ENCODE peak calls at places on chromosome 10, in eight cellular contexts. D is cardiac muscle cell, W is transverse colon, Q is left ventricle myocardium inferior, A is ovary, H is OCI-LY7, B is neural progenitor cell, N is AG09309. K is an unnamed sample.

GRCh38 chr10:58590924-58591323 is 78.3 kb downstream of the BICC1 start:
- DNase-seq in D (no peak), W (no peak), Q (no peak), A (no peak), H (no peak), B (no peak), N (no peak), K (no peak)

GRCh38 chr10:5550621-5551530 is 26.1 kb downstream of the CALML3 start:
- DNase-seq in D (no peak), W (no peak), Q (peak), A (peak), H (no peak), B (no peak), N (no peak), K (peak)

GRCh38 chr10:19824397-19825342 is 8.4 kb downstream of the PLXDC2 start:
- DNase-seq in D (no peak), W (no peak), Q (no peak), A (no peak), H (no peak), B (peak), N (no peak), K (no peak)

GRCh38 chr10:11797847-11798633 is 25.1 kb upstream of the PROSER2 start:
- DNase-seq in D (no peak), W (no peak), Q (no peak), A (no peak), H (no peak), B (no peak), N (no peak), K (no peak)

GRCh38 chr10:100715445-100716385 is 29.7 kb upstream of the PAX2 start:
- DNase-seq in D (no peak), W (no peak), Q (no peak), A (no peak), H (no peak), B (peak), N (no peak), K (no peak)

GRCh38 chr10:3803295-3803883 is 18.4 kb upstream of the KLF6 start:
- DNase-seq in D (no peak), W (no peak), Q (no peak), A (no peak), H (no peak), B (no peak), N (no peak), K (no peak)

GRCh38 chr10:79286318-79286951 is 60.8 kb upstream of the PPIF start:
- DNase-seq in D (no peak), W (peak), Q (peak), A (peak), H (peak), B (no peak), N (no peak), K (peak)

GRCh38 chr10:117539903-117540639 is 2.5 kb upstream of the EMX2 start:
- DNase-seq in D (no peak), W (no peak), Q (no peak), A (no peak), H (no peak), B (peak), N (no peak), K (no peak)

GRCh38 chr10:408223-408622 is 273.0 kb downstream of the ZMYND11 start:
- DNase-seq in D (no peak), W (peak), Q (no peak), A (no peak), H (no peak), B (no peak), N (peak), K (no peak)

GRCh38 chr10:86162036-86162435 is 204.6 kb downstream of the GRID1 start:
- DNase-seq in D (no peak), W (no peak), Q (no peak), A (no peak), H (no peak), B (no peak), N (no peak), K (no peak)

GRCh38 chr10:78572565-78572964 is 496.2 kb upstream of the ZMIZ1 start:
- DNase-seq in D (no peak), W (no peak), Q (no peak), A (no peak), H (no peak), B (no peak), N (no peak), K (peak)

GRCh38 chr10:126504051-126504760 is 115.9 kb upstream of the ADAM12 start:
- DNase-seq in D (peak), W (peak), Q (peak), A (peak), H (peak), B (peak), N (peak), K (no peak)

GRCh38 chr10:51960494-51960895 is 261.1 kb upstream of the CSTF2T start:
- DNase-seq in D (peak), W (no peak), Q (no peak), A (no peak), H (peak), B (peak), N (peak), K (no peak)

GRCh38 chr10:86191686-86192085 is 174.9 kb downstream of the GRID1 start:
- DNase-seq in D (no peak), W (no peak), Q (no peak), A (no peak), H (no peak), B (no peak), N (no peak), K (peak)

GRCh38 chr10:24821986-24822385 is 98.3 kb upstream of the ARHGAP21 start:
- DNase-seq in D (no peak), W (no peak), Q (no peak), A (no peak), H (no peak), B (no peak), N (no peak), K (no peak)

GRCh38 chr10:11225935-11226334 is 208.3 kb downstream of the CELF2 start:
- DNase-seq in D (no peak), W (peak), Q (no peak), A (no peak), H (no peak), B (no peak), N (no peak), K (no peak)

GRCh38 chr10:60032723-60033122 is 126.4 kb upstream of the CCDC6 start:
- DNase-seq in D (peak), W (peak), Q (no peak), A (no peak), H (peak), B (peak), N (peak), K (no peak)

GRCh38 chr10:103481974-103482531 is 3.0 kb upstream of the CALHM3 start:
- DNase-seq in D (peak), W (no peak), Q (no peak), A (no peak), H (peak), B (peak), N (peak), K (no peak)

GRCh38 chr10:27658788-27659187 is 86.8 kb downstream of the MKX start:
- DNase-seq in D (no peak), W (no peak), Q (no peak), A (no peak), H (no peak), B (no peak), N (no peak), K (peak)

GRCh38 chr10:19638173-19638872 is 177.9 kb upstream of the PLXDC2 start:
- DNase-seq in D (no peak), W (no peak), Q (no peak), A (no peak), H (no peak), B (no peak), N (peak), K (no peak)

GRCh38 chr10:78513986-78514385 is 480.3 kb downstream of the RPS24 start:
- DNase-seq in D (no peak), W (no peak), Q (no peak), A (no peak), H (no peak), B (no peak), N (no peak), K (no peak)

GRCh38 chr10:4546500-4546899 is 279.5 kb upstream of the AKR1E2 start:
- DNase-seq in D (no peak), W (no peak), Q (no peak), A (no peak), H (no peak), B (no peak), N (peak), K (no peak)

GRCh38 chr10:3509355-3509754 is 275.7 kb downstream of the KLF6 start:
- DNase-seq in D (no peak), W (no peak), Q (no peak), A (no peak), H (no peak), B (no peak), N (no peak), K (no peak)

GRCh38 chr10:31803606-31804195 is 124.9 kb downstream of the ARHGAP12 start:
- DNase-seq in D (no peak), W (no peak), Q (no peak), A (no peak), H (no peak), B (peak), N (no peak), K (no peak)

GRCh38 chr10:76080406-76080805 is 649.0 kb downstream of the LRMDA start:
- DNase-seq in D (no peak), W (no peak), Q (no peak), A (no peak), H (no peak), B (no peak), N (peak), K (no peak)

GRCh38 chr10:77810446-77811335 is 115.9 kb downstream of the DLG5 start:
- DNase-seq in D (no peak), W (no peak), Q (no peak), A (no peak), H (no peak), B (no peak), N (no peak), K (no peak)

GRCh38 chr10:53744746-53745145 is 972.2 kb upstream of the MBL2 start:
- DNase-seq in D (no peak), W (no peak), Q (no peak), A (no peak), H (no peak), B (no peak), N (no peak), K (no peak)

GRCh38 chr10:133459454-133460207 is 5.9 kb downstream of the SCART1 start:
- DNase-seq in D (no peak), W (no peak), Q (peak), A (peak), H (no peak), B (no peak), N (no peak), K (peak)

GRCh38 chr10:60140681-60141632 is 234.6 kb upstream of the CCDC6 start:
- DNase-seq in D (peak), W (peak), Q (peak), A (no peak), H (no peak), B (peak), N (no peak), K (no peak)

GRCh38 chr10:31770307-31770902 is 158.2 kb downstream of the ARHGAP12 start:
- DNase-seq in D (peak), W (peak), Q (no peak), A (no peak), H (peak), B (peak), N (no peak), K (no peak)

GRCh38 chr10:92811986-92812385 is 36.3 kb upstream of the EXOC6 start:
- DNase-seq in D (no peak), W (no peak), Q (no peak), A (no peak), H (no peak), B (peak), N (no peak), K (no peak)

GRCh38 chr10:83164134-83164533 is 975.2 kb upstream of the GHITM start:
- DNase-seq in D (no peak), W (no peak), Q (no peak), A (no peak), H (no peak), B (no peak), N (no peak), K (no peak)

GRCh38 chr10:34045571-34046190 is 711.2 kb upstream of the NRP1 start:
- DNase-seq in D (no peak), W (no peak), Q (no peak), A (no peak), H (no peak), B (no peak), N (peak), K (no peak)

GRCh38 chr10:34854147-34854601 is 39.1 kb upstream of the PARD3 start:
- DNase-seq in D (no peak), W (no peak), Q (no peak), A (peak), H (no peak), B (no peak), N (peak), K (no peak)

GRCh38 chr10:15236340-15236739 is 67.8 kb upstream of the NMT2 start:
- DNase-seq in D (no peak), W (no peak), Q (no peak), A (no peak), H (no peak), B (no peak), N (no peak), K (no peak)

GRCh38 chr10:29691564-29692064 is 56.8 kb upstream of the SVIL start:
- DNase-seq in D (no peak), W (no peak), Q (no peak), A (no peak), H (no peak), B (no peak), N (peak), K (no peak)
- H3K4me3 ChIP-seq in D (no peak), W (no peak), Q (peak), A (no peak), H (no peak), B (no peak), N (no peak), K (no peak)

GRCh38 chr10:98308602-98309365 is 40.8 kb upstream of the LOXL4 start:
- DNase-seq in D (no peak), W (no peak), Q (no peak), A (no peak), H (no peak), B (peak), N (no peak), K (no peak)
- TF ChIP-seq CTCF in D (no peak), W (no peak), Q (no peak), A (no peak), H (no peak), B (peak), N (no peak), K (no peak)

GRCh38 chr10:94069884-94070283 is 76.2 kb downstream of the PLCE1 start:
- DNase-seq in D (no peak), W (no peak), Q (no peak), A (no peak), H (no peak), B (no peak), N (no peak), K (no peak)

GRCh38 chr10:94062611-94063010 is 68.9 kb downstream of the PLCE1 start:
- DNase-seq in D (no peak), W (no peak), Q (no peak), A (no peak), H (no peak), B (no peak), N (no peak), K (no peak)

GRCh38 chr10:94065344-94065743 is 71.6 kb downstream of the PLCE1 start:
- DNase-seq in D (no peak), W (no peak), Q (no peak), A (no peak), H (no peak), B (no peak), N (peak), K (no peak)

GRCh38 chr10:94065787-94066186 is 72.1 kb downstream of the PLCE1 start:
- DNase-seq in D (no peak), W (no peak), Q (no peak), A (no peak), H (no peak), B (no peak), N (no peak), K (no peak)

DNA sequence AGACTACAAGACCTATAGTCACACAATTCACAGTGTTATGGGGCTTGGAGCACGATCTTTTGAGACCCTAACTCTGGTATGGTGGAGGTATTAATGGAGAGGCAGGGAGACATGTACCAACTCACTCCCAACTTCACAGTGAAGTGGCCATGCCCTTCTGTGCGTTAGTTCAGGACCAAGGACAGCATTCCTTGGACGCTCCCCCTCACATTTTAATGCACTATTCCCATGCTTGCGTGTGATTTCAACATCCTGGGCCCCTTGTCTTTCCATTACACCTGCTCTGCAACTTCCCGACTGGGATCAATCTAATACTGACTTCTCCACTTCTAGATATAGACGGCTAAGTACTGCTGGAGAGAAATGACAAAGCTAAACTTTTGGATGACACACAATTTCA is 72.7 kb downstream of the PLCE1 start:
- DNase-seq in D (peak), W (no peak), Q (no peak), A (peak), H (no peak), B (peak), N (no peak), K (no peak)
- H3K4me3 ChIP-seq in D (no peak), W (no peak), Q (no peak), A (no peak), H (no peak), B (no peak), N (no peak), K (no peak)

DNA sequence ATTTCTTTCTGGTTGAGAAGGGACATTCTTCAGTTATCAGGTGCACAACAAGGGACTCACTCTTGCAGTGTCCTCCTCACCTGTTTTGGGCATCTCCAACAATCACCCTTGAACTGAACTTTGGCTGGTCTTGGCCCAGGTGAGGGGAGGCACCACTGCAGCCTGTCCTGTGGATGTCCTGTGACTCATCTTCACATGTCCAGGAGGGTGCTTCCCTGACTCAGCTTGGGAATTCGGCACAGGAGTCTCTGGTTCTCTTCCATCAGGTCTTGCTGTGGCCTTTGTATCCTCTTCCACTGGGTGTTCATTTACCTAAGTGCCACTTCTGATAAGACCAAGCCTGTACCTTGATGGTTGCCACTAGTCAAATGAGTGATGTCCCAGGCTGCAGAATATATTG is 196.7 kb upstream of the MKI67 start:
- DNase-seq in D (no peak), W (no peak), Q (no peak), A (no peak), H (no peak), B (no peak), N (no peak), K (peak)
- TF ChIP-seq CTCF in D (no peak), W (no peak), Q (no peak), A (no peak), H (no peak), B (no peak), N (no peak), K (no peak)

GRCh38 chr10:124447741-124448466 is 1.9 kb downstream of the NKX1-2 start:
- DNase-seq in D (peak), W (no peak), Q (no peak), A (no peak), H (no peak), B (peak), N (no peak), K (no peak)
- H3K4me3 ChIP-seq in D (peak), W (peak), Q (peak), A (no peak), H (no peak), B (peak), N (no peak), K (no peak)

DNA sequence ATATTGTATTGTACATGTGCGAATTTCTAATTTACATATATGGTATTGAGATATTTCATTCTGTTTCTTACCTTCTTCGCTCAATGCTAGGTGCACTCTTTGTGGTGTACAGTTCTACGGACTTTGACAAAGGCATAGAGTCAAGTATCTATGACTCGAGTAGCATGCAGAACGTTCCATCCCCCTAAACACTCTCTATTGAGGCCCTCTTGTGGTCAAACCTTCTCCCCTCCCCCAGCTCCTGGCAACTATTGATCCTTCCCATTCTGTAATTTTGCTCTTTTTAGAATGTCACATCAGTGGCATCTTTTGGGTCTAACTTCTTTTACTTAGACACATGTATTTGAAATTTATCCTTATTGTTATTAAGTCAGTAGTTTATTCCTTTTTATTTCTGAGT is 30.7 kb upstream of the GDF10 start:
- DNase-seq in D (peak), W (no peak), Q (no peak), A (no peak), H (no peak), B (no peak), N (no peak), K (no peak)
- TF ChIP-seq CTCF in D (peak), W (no peak), Q (peak), A (no peak), H (peak), B (peak), N (peak), K (no peak)

K was measured in lower leg skin.